ENCODE peak calls at places on chromosomes 16 and 17, in eight cellular contexts. S is NCI-H748 treated with DMSO at 0.1 percent for 48 hours; O is stimulated activated CD8-positive, alpha-beta memory T cell treated with anti-CD3 and anti-CD28 coated beads, Interleukin-7, amount 100 ng/mL, for 1 hour; Q is CD8-positive, alpha-beta memory T cell; B is glutamatergic neuron; W is NCI-H1092 treated with DMSO at 0.1 percent for 48 hours; E is esophagus squamous epithelium; P is myocyte. D is an unnamed sample.

GRCh38 chr17:69166957-69167356 is 25.3 kb upstream of the ABCA6 start:
- DNase-seq in S (no peak), O (no peak), Q (no peak), B (no peak), W (no peak), E (no peak), P (no peak), D (no peak)

GRCh38 chr16:66549284-66550131 is at the start of gene TK2:
- DNase-seq in S (no peak), O (no peak), Q (peak), B (peak), W (peak), E (no peak), P (peak), D (peak)

GRCh38 chr17:80749611-80750010 is 205.0 kb downstream of the RPTOR start:
- DNase-seq in S (no peak), O (no peak), Q (no peak), B (no peak), W (no peak), E (no peak), P (no peak), D (no peak)

GRCh38 chr17:65169691-65170090 is 32.5 kb downstream of the RGS9 start:
- DNase-seq in S (no peak), O (no peak), Q (no peak), B (no peak), W (no peak), E (no peak), P (no peak), D (no peak)

GRCh38 chr17:76373481-76373825 is 11.0 kb upstream of the SPHK1 start:
- DNase-seq in S (no peak), O (no peak), Q (no peak), B (no peak), W (no peak), E (no peak), P (no peak), D (no peak)

GRCh38 chr17:48592592-48592991 is 987 bp downstream of the HOXB5 start:
- DNase-seq in S (no peak), O (no peak), Q (no peak), B (no peak), W (no peak), E (no peak), P (no peak), D (no peak)

GRCh38 chr16:87548086-87548485 is 54.2 kb upstream of the JPH3 start:
- DNase-seq in S (no peak), O (no peak), Q (no peak), B (no peak), W (no peak), E (no peak), P (no peak), D (no peak)

GRCh38 chr17:3827124-3827773 is 18.8 kb downstream of the NCBP3 start:
- DNase-seq in S (peak), O (peak), Q (peak), B (peak), W (peak), E (no peak), P (peak), D (peak)

GRCh38 chr17:17888821-17889220 is 52.0 kb upstream of the SREBF1 start:
- DNase-seq in S (no peak), O (no peak), Q (no peak), B (no peak), W (no peak), E (no peak), P (no peak), D (no peak)

GRCh38 chr17:76239538-76240274 is 587 bp downstream of the RNF157 start:
- DNase-seq in S (no peak), O (no peak), Q (no peak), B (peak), W (no peak), E (no peak), P (no peak), D (no peak)

GRCh38 chr17:55624789-55625433 is 97.8 kb downstream of the TMEM100 start:
- DNase-seq in S (no peak), O (no peak), Q (no peak), B (no peak), W (no peak), E (no peak), P (no peak), D (no peak)

GRCh38 chr17:61477204-61477834 is 25.1 kb downstream of the TBX4 start:
- DNase-seq in S (no peak), O (no peak), Q (no peak), B (no peak), W (no peak), E (no peak), P (no peak), D (no peak)

GRCh38 chr16:69373019-69373418 is 12.8 kb downstream of the TERF2 start:
- DNase-seq in S (no peak), O (no peak), Q (no peak), B (no peak), W (no peak), E (no peak), P (no peak), D (no peak)

GRCh38 chr17:42566873-42567573 is at the start of gene MLX:
- DNase-seq in S (peak), O (peak), Q (peak), B (peak), W (peak), E (peak), P (peak), D (peak)

GRCh38 chr17:39706383-39706782 is 6.5 kb downstream of the ERBB2 start:
- DNase-seq in S (no peak), O (no peak), Q (no peak), B (no peak), W (no peak), E (no peak), P (no peak), D (no peak)

GRCh38 chr16:1530883-1531637 is 2.4 kb upstream of the TMEM204 start:
- DNase-seq in S (no peak), O (no peak), Q (no peak), B (no peak), W (no peak), E (no peak), P (no peak), D (no peak)

D was measured in naive thymus-derived CD8-positive, alpha-beta T cell.